ENCODE peak calls at places on chromosomes 7 and 10, in ten cellular contexts. Q is HCT116, A is GM20000, U is endothelial cell, H is DMS153, O is NCI-H460, L is H54, N is SHP77, Y is kidney tubule cell, X is lower leg skin. P is an unnamed sample.

GRCh38 chr7:54841772-54842707 is 83.0 kb upstream of the SEC61G start:
- DNase-seq in H (peak), Q (peak), L (no peak), O (peak), N (peak), X (no peak), Y (peak), A (no peak), U (peak), P (no peak)

GRCh38 chr7:39761435-39761834 is 138.1 kb downstream of the RALA start:
- DNase-seq in L (no peak), O (no peak), Y (no peak), H (peak), A (no peak), Q (no peak), X (no peak), N (no peak), U (no peak), P (no peak)

GRCh38 chr10:124648738-124649137 is 95.4 kb downstream of the FAM53B start:
- DNase-seq in X (no peak), O (no peak), Q (no peak), Y (peak), L (peak), N (peak), H (peak), U (no peak), A (peak), P (no peak)

GRCh38 chr7:117312593-117312992 is 10.3 kb downstream of the WNT2 start:
- DNase-seq in O (no peak), U (no peak), N (no peak), Q (no peak), L (no peak), X (no peak), H (no peak), Y (no peak), A (no peak), P (no peak)

GRCh38 chr10:72229261-72230251 is 13.5 kb upstream of the ASCC1 start:
- DNase-seq in N (peak), L (no peak), A (no peak), Y (no peak), Q (no peak), U (no peak), X (no peak), O (no peak), H (peak), P (no peak)

GRCh38 chr7:41438919-41439882 is 263.7 kb downstream of the INHBA start:
- DNase-seq in N (no peak), A (no peak), U (no peak), L (no peak), O (no peak), Y (no peak), H (no peak), Q (no peak), X (no peak), P (no peak)

GRCh38 chr10:34802692-34803091 is 12.4 kb downstream of the PARD3 start:
- DNase-seq in H (no peak), N (no peak), Y (no peak), L (no peak), A (no peak), Q (peak), O (no peak), X (no peak), U (no peak), P (no peak)

GRCh38 chr10:51766423-51767145 is 67.2 kb upstream of the CSTF2T start:
- DNase-seq in A (no peak), H (no peak), N (no peak), Q (no peak), U (no peak), O (no peak), X (no peak), L (no peak), Y (no peak), P (no peak)

GRCh38 chr7:151411551-151411950 is 1.7 kb upstream of the WDR86 start:
- DNase-seq in Q (no peak), O (no peak), U (no peak), Y (peak), A (no peak), N (no peak), H (peak), X (no peak), L (no peak), P (no peak)

GRCh38 chr7:82319674-82320118 is 123.9 kb downstream of the CACNA2D1 start:
- DNase-seq in X (peak), H (peak), Q (no peak), A (no peak), U (no peak), Y (peak), N (peak), L (no peak), O (no peak), P (no peak)

GRCh38 chr7:104033837-104034236 is 44.4 kb upstream of the RELN start:
- DNase-seq in U (no peak), N (no peak), L (no peak), Y (no peak), O (no peak), Q (no peak), A (no peak), X (no peak), H (no peak), P (no peak)

GRCh38 chr10:122503886-122504285 is 42.5 kb downstream of the HTRA1 start:
- DNase-seq in A (no peak), U (no peak), Y (no peak), L (no peak), H (no peak), X (no peak), N (no peak), Q (no peak), O (no peak), P (no peak)

GRCh38 chr7:159026271-159027047 is 118.2 kb downstream of the VIPR2 start:
- DNase-seq in O (no peak), Y (no peak), U (no peak), H (no peak), A (no peak), Q (no peak), L (no peak), N (no peak), X (no peak), P (peak)

GRCh38 chr10:24207781-24208611 is 942 bp upstream of the KIAA1217 start:
- DNase-seq in O (no peak), X (no peak), H (peak), A (no peak), Y (peak), N (peak), L (no peak), U (peak), Q (no peak), P (no peak)

GRCh38 chr7:50812847-50813475 is 30.3 kb upstream of the GRB10 start:
- DNase-seq in U (no peak), A (no peak), L (peak), O (no peak), Q (peak), H (no peak), Y (peak), N (peak), X (peak), P (no peak)

GRCh38 chr7:110442386-110442837 is 648.5 kb upstream of the LRRN3 start:
- DNase-seq in U (peak), Q (peak), Y (peak), H (no peak), A (peak), L (peak), O (peak), X (no peak), N (peak), P (no peak)

GRCh38 chr10:102646610-102647432 is 2.5 kb downstream of the TRIM8 start:
- DNase-seq in Q (peak), X (peak), Y (no peak), A (no peak), N (no peak), U (no peak), O (no peak), L (no peak), H (no peak), P (no peak)

GRCh38 chr7:5363729-5364128 is 59.9 kb downstream of the TNRC18 start:
- DNase-seq in O (no peak), X (no peak), A (no peak), Q (no peak), L (no peak), Y (no peak), U (no peak), H (no peak), N (no peak), P (no peak)

GRCh38 chr10:97025613-97026242 is 160.0 kb downstream of the SLIT1 start:
- DNase-seq in X (no peak), U (peak), A (peak), Q (peak), Y (peak), H (no peak), L (peak), O (peak), N (peak), P (no peak)

GRCh38 chr10:69568472-69569143 is 4.6 kb downstream of the NEUROG3 start:
- DNase-seq in X (no peak), Q (no peak), H (no peak), A (no peak), L (no peak), Y (no peak), N (no peak), U (no peak), O (no peak), P (no peak)

GRCh38 chr7:118711631-118712156 is 487.2 kb downstream of the ANKRD7 start:
- DNase-seq in X (no peak), O (no peak), U (no peak), Q (no peak), L (no peak), N (no peak), H (no peak), Y (no peak), A (no peak), P (no peak)

GRCh38 chr7:72187179-72187578 is 225.0 kb downstream of the CALN1 start:
- DNase-seq in A (no peak), L (no peak), N (no peak), Y (no peak), O (no peak), X (no peak), Q (no peak), H (no peak), U (no peak), P (no peak)